ENCODE peak calls at places on chromosomes 13 and 19, in six cellular contexts. H is left lung, W is gastrocnemius medialis, Z is fibroblast of the aortic adventitia, V is omental fat pad, P is lower leg skin. O is an unnamed sample.
A peak's percentile ranks its signal among the peaks of the same experiment; 100 is the strongest.

GRCh38 chr19:4974855-4975469 is 6.0 kb downstream of the KDM4B start:
- DNase-seq in H (peak; percentile 82), W (no peak), Z (no peak), V (no peak), P (no peak), O (no peak)

GRCh38 chr13:29901714-29902631 is 51.6 kb upstream of the UBL3 start:
- DNase-seq in H (no peak), W (no peak), Z (peak; percentile 96), V (no peak), P (peak; percentile 84), O (no peak)

GRCh38 chr19:16862826-16863405 is 25.9 kb upstream of the F2RL3 start:
- DNase-seq in H (peak; percentile 47), W (no peak), Z (no peak), V (no peak), P (no peak), O (no peak)

GRCh38 chr13:76711515-76712182 is 174.6 kb downstream of the KCTD12 start:
- DNase-seq in H (no peak), W (peak; percentile 15), Z (peak; percentile 99), V (no peak), P (no peak), O (no peak)

GRCh38 chr13:101140087-101140770 is 276.1 kb downstream of the NALCN start:
- DNase-seq in H (no peak), W (no peak), Z (no peak), V (no peak), P (no peak), O (no peak)

GRCh38 chr19:1390594-1391423 is 7.1 kb downstream of the NDUFS7 start:
- DNase-seq in H (no peak), W (no peak), Z (no peak), V (no peak), P (no peak), O (no peak)

GRCh38 chr19:18317998-18318800 is 4.7 kb downstream of the LSM4 start:
- DNase-seq in H (peak; percentile 85), W (no peak), Z (no peak), V (no peak), P (no peak), O (no peak)

GRCh38 chr19:33522371-33522662 is 726 bp upstream of the PEPD start:
- DNase-seq in H (no peak), W (no peak), Z (no peak), V (no peak), P (no peak), O (no peak)

GRCh38 chr13:59480857-59481256 is 682.9 kb downstream of the DIAPH3 start:
- DNase-seq in H (no peak), W (no peak), Z (no peak), V (no peak), P (no peak), O (no peak)

GRCh38 chr19:34525001-34525400 is 43.4 kb downstream of the WTIP start:
- DNase-seq in H (no peak), W (no peak), Z (no peak), V (no peak), P (no peak), O (no peak)

GRCh38 chr13:96730676-96731075 is 263.6 kb downstream of the OXGR1 start:
- DNase-seq in H (no peak), W (no peak), Z (no peak), V (no peak), P (no peak), O (no peak)

GRCh38 chr19:45630463-45630862 is 8.7 kb downstream of the EML2 start:
- DNase-seq in H (no peak), W (no peak), Z (peak; percentile 95), V (no peak), P (no peak), O (peak; percentile 58)

DNA sequence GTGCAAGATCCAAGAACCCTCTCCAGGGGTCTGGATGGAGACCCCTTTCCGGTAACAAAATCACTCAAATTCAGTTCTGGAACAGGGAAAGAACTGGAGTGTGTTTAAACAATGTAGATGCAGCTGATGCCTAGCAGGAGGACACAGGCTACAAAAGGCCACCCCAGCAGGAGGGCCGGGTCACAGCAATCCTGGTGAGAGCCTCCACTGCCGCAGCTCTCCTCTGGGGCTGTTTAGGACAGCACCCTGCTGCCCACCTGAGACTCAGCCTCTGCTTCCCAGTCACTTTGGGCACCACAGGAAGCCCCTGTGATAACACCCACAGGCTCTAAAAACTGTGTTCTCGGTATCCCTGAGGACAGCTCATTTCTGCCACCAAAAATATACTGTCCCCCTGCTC is 318.7 kb upstream of the NBEA start:
- DNase-seq in H (no peak), W (no peak), Z (no peak), V (no peak), P (no peak), O (no peak)
- TF ChIP-seq CTCF in H (no peak), W (no peak), Z (no peak), V (no peak), P (no peak), O (no peak)

GRCh38 chr13:50387124-50387581 is 371.9 kb downstream of the KCNRG start:
- DNase-seq in H (peak; percentile 81), W (peak; percentile 76), Z (peak; percentile 61), V (no peak), P (no peak), O (no peak)
- TF ChIP-seq CTCF in H (no peak), W (no peak), Z (peak; percentile 31), V (no peak), P (no peak), O (peak; percentile 49)

GRCh38 chr19:29785955-29786589 is 25.7 kb upstream of the CCNE1 start:
- DNase-seq in H (peak; percentile 45), W (no peak), Z (no peak), V (no peak), P (no peak), O (no peak)
- TF ChIP-seq CTCF in H (no peak), W (no peak), Z (no peak), V (no peak), P (no peak), O (peak; percentile 60)

GRCh38 chr13:46295531-46296464 is 84.1 kb downstream of the LRRC63 start:
- DNase-seq in H (no peak), W (no peak), Z (peak; percentile 99), V (no peak), P (no peak), O (peak; percentile 18)
- TF ChIP-seq CTCF in H (no peak), W (no peak), Z (no peak), V (no peak), P (no peak), O (no peak)